ENCODE peak calls at places on chromosome 16, in four cellular contexts. C is GM12891, W is K562, M is GM12878. G is an unnamed sample.
A peak's percentile ranks its signal among the peaks of the same experiment; 100 is the strongest.

GRCh38 chr16:69555867-69556266 is 9.9 kb upstream of the NFAT5 start:
- DNase-seq in C (no peak), W (no peak), M (no peak), G (no peak)

GRCh38 chr16:60199154-60199553 is 1465.0 kb upstream of the GOT2 start:
- DNase-seq in W (no peak), C (no peak), M (no peak), G (no peak)

GRCh38 chr16:55506083-55506482 is 2.8 kb upstream of the LPCAT2 start:
- DNase-seq in M (no peak), W (no peak), C (no peak), G (no peak)

GRCh38 chr16:73890524-73891500 is 405.8 kb upstream of the PSMD7 start:
- DNase-seq in M (no peak), C (no peak), W (no peak), G (no peak)

GRCh38 chr16:31286421-31287032 is 26.8 kb downstream of the ITGAM start:
- DNase-seq in M (peak; percentile 55), C (no peak), W (no peak), G (no peak)

GRCh38 chr16:24774510-24774909 is 45.1 kb downstream of the TNRC6A start:
- DNase-seq in W (no peak), M (no peak), C (no peak), G (no peak)

GRCh38 chr16:87856796-87857228 is 12.5 kb downstream of the SLC7A5 start:
- DNase-seq in W (peak; percentile 15), M (no peak), C (no peak), G (no peak)

GRCh38 chr16:78458588-78458987 is 359.1 kb downstream of the WWOX start:
- DNase-seq in M (no peak), C (no peak), W (no peak), G (no peak)

GRCh38 chr16:84449156-84450140 is 55.0 kb downstream of the MEAK7 start:
- DNase-seq in M (no peak), W (no peak), C (no peak), G (no peak)

GRCh38 chr16:51821527-51821926 is 670.5 kb upstream of the SALL1 start:
- DNase-seq in W (no peak), M (no peak), C (no peak), G (no peak)

GRCh38 chr16:70428178-70428998 is 10.5 kb downstream of the ST3GAL2 start:
- DNase-seq in W (peak; percentile 90), M (peak; percentile 79), C (no peak), G (peak; percentile 99)

GRCh38 chr16:49556252-49557069 is 182.9 kb downstream of the C16orf78 start:
- DNase-seq in M (no peak), C (no peak), W (peak; percentile 22), G (no peak)

GRCh38 chr16:67538666-67539101 is 10.1 kb downstream of the RIPOR1 start:
- DNase-seq in M (no peak), W (no peak), C (no peak), G (no peak)

GRCh38 chr16:67539271-67539670 is 10.6 kb downstream of the RIPOR1 start:
- DNase-seq in M (no peak), C (no peak), W (no peak), G (no peak)

GRCh38 chr16:67539691-67540635 is 11.3 kb downstream of the RIPOR1 start:
- DNase-seq in W (no peak), M (no peak), C (no peak), G (no peak)

GRCh38 chr16:67537270-67537635 is 8.6 kb downstream of the RIPOR1 start:
- DNase-seq in W (no peak), M (no peak), C (no peak), G (no peak)

GRCh38 chr16:67537636-67538591 is 9.3 kb downstream of the RIPOR1 start:
- DNase-seq in W (no peak), C (peak; percentile 74), M (no peak), G (no peak)
- TF ChIP-seq SPI1 in W (no peak), C (no peak), M (no peak), G (no peak)

DNA sequence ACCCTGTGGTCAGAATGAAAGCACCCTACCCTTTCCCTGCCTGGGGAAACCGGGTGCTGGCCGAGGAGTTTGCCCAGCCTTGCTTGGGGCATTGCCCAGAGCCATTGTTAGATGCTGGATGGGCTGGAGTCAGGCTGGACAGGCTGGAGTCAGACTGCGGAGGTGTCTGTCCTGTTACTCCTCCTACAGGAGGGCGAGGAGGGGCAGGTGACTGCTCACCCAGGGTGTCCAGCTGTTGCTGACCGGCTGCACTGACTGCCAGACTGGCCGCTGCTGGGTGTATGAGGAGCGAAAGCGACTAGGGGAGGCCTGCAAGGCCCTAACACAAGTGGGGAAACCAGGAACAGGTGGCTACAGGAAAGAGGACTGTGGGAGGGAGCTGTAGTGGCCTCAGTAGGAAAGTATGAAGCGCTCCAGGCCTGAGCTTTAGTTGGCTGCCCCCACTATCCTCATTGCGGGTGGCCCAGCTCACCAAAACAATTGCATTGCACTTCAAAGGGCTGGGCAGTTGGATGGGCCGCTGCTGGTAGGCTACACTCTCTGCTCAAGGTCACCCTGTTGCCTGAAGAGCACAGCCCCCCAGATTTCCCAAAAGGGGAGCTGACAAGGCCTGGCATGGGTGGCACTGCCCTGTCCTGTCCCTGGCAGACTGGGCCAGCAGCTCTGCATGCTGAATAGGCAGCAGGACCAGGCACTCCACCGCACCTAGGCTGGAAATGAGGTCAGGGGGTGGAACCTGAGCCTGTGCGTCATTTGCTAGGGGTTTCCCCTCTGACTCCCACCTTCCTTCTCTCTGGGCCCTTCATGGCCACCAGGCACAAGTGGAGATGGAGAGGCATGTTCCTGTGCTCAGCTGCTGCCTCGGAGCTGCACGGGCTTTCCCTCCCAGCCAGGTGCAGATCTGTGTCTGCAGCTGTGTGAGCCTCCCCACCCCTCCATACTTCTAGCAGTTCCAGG is 18.4 kb downstream of the LDHD start:
- DNase-seq in W (no peak), M (no peak), C (peak; percentile 55), G (no peak)
- TF ChIP-seq SPI1 in W (no peak), M (no peak), C (no peak), G (no peak)

GRCh38 chr16:13453325-13453724 is 466.6 kb upstream of the ERCC4 start:
- DNase-seq in M (no peak), W (no peak), C (no peak), G (no peak)
- TF ChIP-seq SPI1 in M (no peak), W (no peak), C (no peak), G (no peak)

GRCh38 chr16:9364721-9365693 is 273.6 kb downstream of the HAPSTR1 start:
- DNase-seq in W (no peak), M (no peak), C (no peak), G (no peak)
- TF ChIP-seq SPI1 in W (no peak), M (no peak), C (no peak), G (no peak)

DNA sequence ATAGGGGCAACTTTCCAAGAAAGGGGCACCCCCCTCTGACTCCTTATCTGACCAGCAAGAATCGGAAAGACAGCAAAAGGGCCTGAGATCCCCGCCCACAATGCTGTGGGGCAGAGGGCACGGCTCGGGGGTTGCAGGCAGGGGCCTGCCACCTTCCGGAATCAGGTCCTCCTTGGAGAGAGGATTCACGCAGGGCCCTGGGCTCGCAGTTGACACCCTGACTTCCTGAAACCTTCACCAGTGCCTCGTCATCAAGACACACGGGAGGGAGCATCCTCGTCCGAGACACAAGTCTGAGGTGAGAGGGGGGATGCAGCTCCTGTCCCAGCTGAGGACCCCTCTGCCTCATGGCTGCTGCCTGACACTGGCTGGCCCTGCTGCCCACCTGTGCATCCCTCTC is 81.2 kb downstream of the LMF1 start:
- DNase-seq in C (no peak), M (no peak), W (no peak), G (no peak)
- TF ChIP-seq SPI1 in C (no peak), M (no peak), W (no peak), G (no peak)

GRCh38 chr16:75271441-75272096 is 20.1 kb upstream of the BCAR1 start:
- DNase-seq in M (no peak), C (no peak), W (no peak), G (no peak)
- TF ChIP-seq SPI1 in M (no peak), C (no peak), W (no peak), G (no peak)